ENCODE peak calls at places on chromosomes 1 and 21, in six cellular contexts. S is thyroid gland, F is IMR-90, O is breast epithelium, D is transverse colon, Y is A549. A is an unnamed sample.

GRCh38 chr21:45142469-45142868 is 68.1 kb downstream of the ADARB1 start:
- DNase-seq in F (peak; percentile 84), D (no peak), Y (no peak), O (no peak), S (no peak), A (peak; percentile 54)

GRCh38 chr1:216750031-216750627 is 26.9 kb upstream of the ESRRG start:
- DNase-seq in D (no peak), S (peak; percentile 39), F (peak; percentile 69), O (peak; percentile 44), Y (no peak), A (peak; percentile 46)

GRCh38 chr1:18922848-18923475 is 20.6 kb upstream of the ALDH4A1 start:
- DNase-seq in O (no peak), Y (no peak), S (no peak), F (no peak), D (no peak), A (no peak)

GRCh38 chr1:213661346-213661745 is 326.4 kb upstream of the PROX1 start:
- DNase-seq in F (no peak), S (no peak), D (no peak), O (no peak), Y (no peak), A (no peak)

GRCh38 chr1:9589719-9590157 is 1.0 kb downstream of the TMEM201 start:
- DNase-seq in S (no peak), D (no peak), O (no peak), F (peak; percentile 5), Y (peak; percentile 16), A (no peak)

GRCh38 chr1:221678014-221678413 is 63.9 kb downstream of the DUSP10 start:
- DNase-seq in S (no peak), D (no peak), Y (no peak), O (no peak), F (no peak), A (no peak)

GRCh38 chr1:230236951-230237350 is 169.9 kb downstream of the GALNT2 start:
- DNase-seq in F (peak; percentile 40), O (no peak), S (no peak), Y (no peak), D (no peak), A (no peak)

GRCh38 chr1:221230605-221231004 is 351.4 kb downstream of the HLX start:
- DNase-seq in D (no peak), F (peak; percentile 37), Y (no peak), S (no peak), O (no peak), A (peak; percentile 39)

GRCh38 chr21:14548751-14549150 is 2.6 kb upstream of the SAMSN1 start:
- DNase-seq in F (no peak), S (no peak), O (no peak), Y (no peak), D (no peak), A (no peak)

GRCh38 chr1:119748040-119748439 is 20.7 kb downstream of the HMGCS2 start:
- DNase-seq in S (no peak), Y (no peak), D (no peak), F (no peak), O (no peak), A (no peak)

GRCh38 chr1:224380003-224380402 is 23.3 kb downstream of the CNIH4 start:
- DNase-seq in Y (no peak), S (no peak), O (no peak), F (no peak), D (no peak), A (no peak)

GRCh38 chr1:23899070-23899469 is 14.1 kb downstream of the CNR2 start:
- DNase-seq in S (no peak), F (no peak), O (no peak), Y (no peak), D (no peak), A (no peak)

GRCh38 chr1:84876353-84876752 is 16.7 kb downstream of the LPAR3 start:
- DNase-seq in Y (no peak), S (no peak), D (no peak), O (no peak), F (no peak), A (no peak)

GRCh38 chr1:147800852-147801251 is 40.5 kb upstream of the GJA5 start:
- DNase-seq in F (no peak), Y (no peak), D (no peak), S (no peak), O (no peak), A (no peak)

GRCh38 chr1:182783068-182783467 is 6.5 kb upstream of the NPL start:
- DNase-seq in O (no peak), Y (no peak), S (no peak), D (no peak), F (no peak), A (no peak)

GRCh38 chr1:112870887-112871646 is 84.9 kb downstream of the SLC16A1 start:
- DNase-seq in Y (no peak), S (no peak), D (no peak), F (no peak), O (no peak), A (no peak)

GRCh38 chr1:40610156-40610555 is 55.3 kb downstream of the RIMS3 start:
- DNase-seq in D (no peak), O (no peak), F (no peak), Y (no peak), S (peak; percentile 91), A (no peak)

GRCh38 chr21:41819856-41820281 is 53.0 kb upstream of the RIPK4 start:
- DNase-seq in Y (no peak), O (no peak), D (no peak), S (no peak), F (no peak), A (no peak)
- H3K4me3 ChIP-seq in Y (no peak overlapping the region), O (no peak overlapping the region), D (no peak overlapping the region), S (no peak overlapping the region), F (no peak overlapping the region), A (no peak overlapping the region)

GRCh38 chr1:44819594-44820327 is 11.4 kb downstream of the BTBD19 start:
- DNase-seq in S (peak; percentile 89), F (peak; percentile 95), O (peak; percentile 79), Y (peak; percentile 74), D (peak; percentile 86), A (peak; percentile 84)
- TF ChIP-seq POLR2A in S (no peak), F (peak; percentile 100), O (peak; percentile 88), Y (peak; percentile 93), D (peak; percentile 98), A (peak; percentile 100)

DNA sequence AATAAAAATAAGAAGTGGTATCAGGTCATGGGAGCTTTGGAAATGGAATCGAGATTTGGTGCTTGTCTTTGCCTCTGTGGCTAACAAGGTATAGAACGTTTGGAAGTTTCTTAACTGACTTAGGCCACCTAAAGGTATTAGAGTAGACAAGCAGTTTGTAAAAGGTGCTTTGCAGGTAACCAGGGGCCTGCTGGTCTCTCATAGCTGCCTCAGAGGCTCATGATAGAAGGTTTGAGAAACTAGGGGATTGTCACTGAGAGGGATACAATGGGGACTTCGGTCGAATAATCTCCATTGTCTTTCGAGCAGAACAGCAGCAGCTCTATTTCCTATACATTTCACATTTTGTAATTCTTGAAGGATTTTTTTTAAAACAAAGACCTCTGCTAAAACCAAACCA is 37.6 kb downstream of the C21orf91 start:
- DNase-seq in F (no peak), O (no peak), D (no peak), S (no peak), Y (no peak), A (no peak)
- H3K4me1 ChIP-seq in F (no peaks in the 10 kb centered on the region), O (no peaks in the 10 kb centered on the region), D (peaks cover 4% of the 10 kb centered on the region), S (no peaks in the 10 kb centered on the region), Y (no peaks in the 10 kb centered on the region), A (no peaks in the 10 kb centered on the region)

GRCh38 chr21:33057385-33057940 is 12.5 kb upstream of the OLIG1 start:
- DNase-seq in O (no peak), F (no peak), D (no peak), Y (no peak), S (no peak), A (no peak)

GRCh38 chr21:33059319-33059894 is 10.5 kb upstream of the OLIG1 start:
- DNase-seq in S (no peak), D (no peak), F (no peak), Y (no peak), O (no peak), A (no peak)

GRCh38 chr21:33053986-33054385 is 16.0 kb upstream of the OLIG1 start:
- DNase-seq in D (no peak), O (no peak), S (no peak), F (no peak), Y (no peak), A (no peak)

GRCh38 chr21:33061233-33061632 is 8.7 kb upstream of the OLIG1 start:
- DNase-seq in D (no peak), Y (no peak), F (no peak), O (no peak), S (no peak), A (no peak)

DNA sequence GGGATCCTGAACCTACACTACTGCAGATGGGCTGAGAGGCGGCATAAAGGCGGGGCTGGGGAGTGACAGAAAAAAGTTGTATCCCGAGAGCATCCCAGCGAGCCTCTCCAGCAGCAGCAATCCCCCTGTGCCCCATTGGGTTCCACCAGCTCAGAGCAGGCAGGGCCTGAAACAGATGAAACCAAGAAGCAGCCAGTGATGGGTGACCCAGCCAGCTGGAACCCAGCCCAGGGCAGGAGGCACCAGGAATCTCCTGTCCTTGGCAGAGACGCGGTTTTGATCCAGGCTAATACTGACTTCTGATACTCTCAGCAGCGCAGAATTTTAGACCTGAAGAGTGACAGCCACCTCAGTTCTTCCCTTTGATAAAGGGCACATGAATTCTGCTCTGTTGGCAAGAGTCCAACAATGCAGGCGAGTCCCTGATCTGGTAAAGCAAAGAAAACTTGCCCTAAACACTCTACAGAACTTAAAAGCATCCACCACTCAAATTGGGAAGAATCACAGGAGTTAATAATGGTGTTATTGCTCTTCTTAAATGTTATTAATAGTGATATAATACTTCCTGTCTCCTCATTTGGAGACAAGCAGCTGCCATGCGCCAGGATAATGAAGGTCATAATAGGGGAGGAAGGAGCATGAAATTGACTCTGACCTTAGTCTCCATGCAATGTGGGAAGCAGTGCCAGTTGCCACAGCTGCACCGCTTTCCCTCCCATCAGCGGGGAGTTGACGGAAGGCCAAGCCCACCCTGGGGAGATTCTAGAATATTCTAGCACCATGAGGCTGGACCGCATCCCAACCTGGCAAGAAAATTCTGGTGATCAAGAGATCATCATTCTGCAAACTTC is 11.2 kb upstream of the OLIG1 start:
- DNase-seq in F (no peak), Y (no peak), D (no peak), O (no peak), S (peak; percentile 37), A (no peak)
- H3K4me3 ChIP-seq in F (no peak overlapping the region), Y (no peak overlapping the region), D (no peak overlapping the region), O (no peak overlapping the region), S (no peak overlapping the region), A (no peak overlapping the region)

DNA sequence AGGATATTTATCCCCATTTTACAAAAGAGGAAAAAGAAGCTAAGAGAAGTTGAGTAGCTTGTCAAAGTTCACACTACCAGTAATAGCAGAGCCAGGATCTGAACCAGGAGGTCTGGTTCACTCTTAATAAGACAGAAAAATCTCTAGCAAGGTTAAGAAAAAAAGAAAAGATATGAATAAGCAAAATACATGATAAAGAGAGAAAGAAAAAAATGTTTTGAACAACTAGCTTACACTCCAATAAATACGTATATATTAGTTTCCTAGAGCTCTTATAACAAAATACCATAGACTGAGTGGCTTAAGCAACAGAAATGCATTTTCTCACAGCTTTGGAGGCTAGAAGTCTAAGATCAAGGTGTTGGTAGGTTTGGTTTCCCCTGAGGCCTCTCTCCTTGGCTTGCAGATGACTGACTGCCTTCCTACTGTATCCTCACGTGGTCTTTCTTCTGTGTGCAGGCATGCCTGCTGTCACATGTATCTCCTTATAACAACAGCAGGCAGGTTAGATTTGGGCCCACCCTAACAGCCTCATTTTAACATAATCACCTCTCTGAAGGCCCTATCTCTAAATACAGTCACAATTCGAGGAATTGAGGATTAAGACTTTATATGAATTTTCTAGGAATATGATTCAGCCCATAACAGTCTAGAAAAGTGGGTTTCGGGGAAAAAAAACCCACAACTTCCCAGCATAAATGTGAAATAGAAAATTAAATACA is 60.4 kb downstream of the LEPR start:
- DNase-seq in Y (no peak), O (no peak), F (no peak), D (no peak), S (no peak), A (no peak)
- TF ChIP-seq POLR2A in Y (no peak), O (no peak), F (no peak), D (no peak), S (no peak), A (no peak)

A was measured in body of pancreas.